ENCODE peak calls at places on chromosomes 5 and 9, in four cellular contexts. B is HepG2, Q is K562, A is A549. J is an unnamed sample.

GRCh38 chr5:172641359-172642045 is 439 bp downstream of the NEURL1B start:
- DNase-seq in B (no peak), Q (no peak), A (peak; percentile 23), J (no peak)

GRCh38 chr9:34869390-34869789 is 88.7 kb upstream of the PHF24 start:
- DNase-seq in B (peak; percentile 16), Q (no peak), A (peak; percentile 47), J (peak; percentile 58)

GRCh38 chr9:20621553-20622329 is 558 bp downstream of the MLLT3 start:
- DNase-seq in B (peak; percentile 20), Q (no peak), A (peak; percentile 86), J (peak; percentile 90)

GRCh38 chr5:135073771-135074345 is 39.8 kb upstream of the PITX1 start:
- DNase-seq in B (no peak), Q (no peak), A (no peak), J (no peak)

GRCh38 chr9:91422832-91423711 is 560 bp downstream of the NFIL3 start:
- DNase-seq in B (peak; percentile 44), Q (no peak), A (peak; percentile 71), J (peak; percentile 72)

GRCh38 chr5:88304356-88304755 is 35.7 kb upstream of the TMEM161B start:
- DNase-seq in B (no peak), Q (no peak), A (no peak), J (no peak)

GRCh38 chr5:53105611-53106300 is 3.8 kb downstream of the MOCS2 start:
- DNase-seq in B (no peak), Q (no peak), A (no peak), J (no peak)

GRCh38 chr5:113776168-113776567 is 262.7 kb downstream of the YTHDC2 start:
- DNase-seq in B (no peak), Q (no peak), A (no peak), J (no peak)

GRCh38 chr5:2729189-2729588 is 22.3 kb downstream of the IRX2 start:
- DNase-seq in B (no peak), Q (no peak), A (no peak), J (no peak)

GRCh38 chr9:109264865-109265532 is 55.9 kb downstream of the EPB41L4B start:
- DNase-seq in B (no peak), Q (no peak), A (no peak), J (no peak)

GRCh38 chr9:136741885-136742568 is 713 bp downstream of the LCN10 start:
- DNase-seq in B (no peak), Q (no peak), A (no peak), J (no peak)

GRCh38 chr5:141785667-141786066 is 92.5 kb downstream of the PCDH1 start:
- DNase-seq in B (no peak), Q (no peak), A (no peak), J (no peak)

GRCh38 chr5:101561018-101561417 is 657.9 kb upstream of the ST8SIA4 start:
- DNase-seq in B (no peak), Q (no peak), A (no peak), J (no peak)

GRCh38 chr9:92640398-92641091 is 29.4 kb downstream of the IPPK start:
- DNase-seq in B (no peak), Q (no peak), A (no peak), J (no peak)

GRCh38 chr5:122877518-122877917 is 32.1 kb downstream of the SNX24 start:
- DNase-seq in B (no peak), Q (no peak), A (no peak), J (peak; percentile 15)

GRCh38 chr9:128027166-128027539 is 40.0 kb downstream of the NAIF1 start:
- DNase-seq in B (no peak), Q (no peak), A (no peak), J (peak; percentile 52)

GRCh38 chr9:138059196-138059595 is 181.6 kb downstream of the CACNA1B start:
- DNase-seq in B (no peak), Q (no peak), A (no peak), J (no peak)

GRCh38 chr9:682633-683508 is 158.6 kb upstream of the DMRT1 start:
- DNase-seq in B (peak; percentile 99), Q (no peak), A (peak; percentile 49), J (no peak)

GRCh38 chr5:140293091-140293996 is 9.6 kb downstream of the PFDN1 start:
- DNase-seq in B (peak; percentile 65), Q (no peak), A (no peak), J (peak; percentile 27)

GRCh38 chr5:142472306-142472951 is 147.6 kb upstream of the SPRY4 start:
- DNase-seq in B (peak; percentile 66), Q (peak; percentile 49), A (peak; percentile 74), J (peak; percentile 73)

GRCh38 chr5:119220576-119221197 is 135.1 kb upstream of the TNFAIP8 start:
- DNase-seq in B (no peak), Q (no peak), A (no peak), J (no peak)

GRCh38 chr5:16057277-16057676 is 122.3 kb downstream of the MARCHF11 start:
- DNase-seq in B (no peak), Q (no peak), A (no peak), J (no peak)

GRCh38 chr9:93184439-93185221 is 691 bp downstream of the WNK2 start:
- DNase-seq in B (no peak), Q (no peak), A (no peak), J (no peak)

GRCh38 chr5:113153512-113154097 is 177.0 kb downstream of the DCP2 start:
- DNase-seq in B (no peak), Q (no peak), A (no peak), J (no peak)

GRCh38 chr5:27308151-27308550 is 269.8 kb upstream of the CDH9 start:
- DNase-seq in B (no peak), Q (no peak), A (no peak), J (no peak)

GRCh38 chr9:128705051-128705965 is 3.0 kb downstream of the PKN3 start:
- DNase-seq in B (no peak), Q (no peak), A (no peak), J (no peak)

GRCh38 chr9:12681620-12682019 is 11.6 kb upstream of the TYRP1 start:
- DNase-seq in B (no peak), Q (no peak), A (peak; percentile 12), J (no peak)

GRCh38 chr5:174093132-174093531 is 47.6 kb downstream of the NSG2 start:
- DNase-seq in B (no peak), Q (no peak), A (no peak), J (no peak)

GRCh38 chr5:89307972-89308371 is 425.0 kb upstream of the MEF2C start:
- DNase-seq in B (no peak), Q (no peak), A (no peak), J (no peak)
- TF ChIP-seq MYC in B (no peak), Q (no peak), A (no peak), J (no peak)

DNA sequence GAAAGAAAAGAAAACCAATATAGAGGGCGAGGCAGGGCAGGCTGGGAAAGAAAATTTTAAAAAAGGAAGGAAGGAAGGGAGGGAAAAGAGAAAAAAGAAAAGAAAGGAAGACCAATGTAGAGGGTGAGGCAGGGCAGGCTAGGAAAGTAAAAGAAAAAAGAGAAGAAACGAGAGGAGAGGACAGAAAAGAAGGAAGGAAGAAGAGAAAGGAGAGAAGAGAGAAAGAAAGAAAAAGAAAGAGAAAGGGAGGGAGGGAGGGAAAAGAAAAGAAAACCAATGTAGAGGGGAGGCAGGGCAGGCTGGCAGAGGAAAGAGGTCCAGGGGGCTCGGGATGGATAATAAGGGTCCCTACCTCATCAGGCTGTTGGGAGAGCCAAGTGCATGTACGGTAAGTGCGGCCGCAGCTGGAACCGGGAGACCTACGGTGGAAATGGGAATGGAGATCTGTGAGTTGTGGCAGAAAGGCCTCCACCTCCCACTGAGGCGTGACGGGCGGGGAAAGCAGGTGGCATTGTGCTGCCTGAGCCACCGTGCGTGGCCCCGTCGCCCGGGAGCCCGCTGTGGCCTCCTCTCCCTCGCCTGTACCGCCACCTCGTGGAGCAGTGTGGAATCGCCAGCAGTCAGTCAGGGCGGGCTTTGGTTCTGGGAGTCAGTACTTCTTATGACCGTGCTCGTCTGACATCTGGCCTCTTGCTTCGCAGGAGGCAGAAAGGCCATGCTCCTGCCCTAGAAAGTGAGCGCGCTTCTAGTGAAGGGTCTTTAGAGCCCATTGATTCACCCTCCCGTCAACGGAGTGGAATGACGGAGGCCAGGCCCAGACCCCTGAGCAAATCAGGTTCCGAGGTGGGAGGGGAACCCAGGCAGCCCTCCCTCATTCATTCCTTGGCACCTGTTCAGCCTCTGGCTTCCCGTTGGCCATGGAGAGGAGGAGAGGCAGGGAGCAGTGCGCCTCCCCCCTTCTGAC is 10.4 kb upstream of the NHP2 start:
- DNase-seq in B (peak; percentile 58), Q (peak; percentile 90), A (peak; percentile 77), J (peak; percentile 80)
- H3K4me3 ChIP-seq in B (no peak overlapping the region), Q (no peak overlapping the region), A (peak overlapping the region; percentile 15), J (no peak overlapping the region)

GRCh38 chr9:111891910-111892499 is 4.6 kb upstream of the UGCG start:
- DNase-seq in B (peak; percentile 16), Q (peak; percentile 37), A (peak; percentile 52), J (no peak)
- TF ChIP-seq MYC in B (no peak), Q (no peak), A (no peak), J (no peak)

GRCh38 chr5:77852514-77853352 is 76.6 kb upstream of the TBCA start:
- DNase-seq in B (no peak), Q (no peak), A (peak; percentile 65), J (peak; percentile 71)

GRCh38 chr5:77855369-77855768 is 79.2 kb upstream of the TBCA start:
- DNase-seq in B (no peak), Q (no peak), A (no peak), J (no peak)

GRCh38 chr5:77852068-77852513 is 76.0 kb upstream of the TBCA start:
- DNase-seq in B (no peak), Q (no peak), A (no peak), J (no peak)

GRCh38 chr5:77851229-77852067 is 75.3 kb upstream of the TBCA start:
- DNase-seq in B (no peak), Q (no peak), A (no peak), J (no peak)

DNA sequence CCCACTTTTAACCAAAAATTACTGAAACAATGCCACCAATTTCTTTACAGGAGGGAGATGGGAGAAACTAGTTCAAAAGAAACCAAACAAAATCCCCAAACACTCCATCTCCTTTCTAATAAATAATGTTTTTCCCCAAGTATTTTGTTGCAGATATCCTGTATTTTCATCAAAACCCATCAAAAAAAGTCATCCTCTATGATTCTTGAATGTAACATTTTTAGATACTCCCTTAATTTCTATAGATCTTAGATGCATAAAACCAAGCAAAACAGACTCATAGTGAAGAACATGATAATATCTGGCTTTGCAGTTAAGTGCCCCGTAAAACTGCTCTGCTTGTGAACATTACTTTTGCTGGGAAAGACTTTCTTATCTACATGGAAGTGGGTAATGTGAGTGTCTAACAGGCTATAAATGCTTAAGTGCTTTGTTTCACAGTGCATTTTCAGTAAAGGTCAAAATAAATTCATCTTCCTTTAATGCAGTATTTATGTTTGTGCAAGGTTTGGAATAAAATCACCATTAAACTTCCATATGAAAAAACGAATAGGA is 77.3 kb upstream of the TBCA start:
- DNase-seq in B (no peak), Q (no peak), A (no peak), J (no peak)
- H3K4me3 ChIP-seq in B (no peak overlapping the region), Q (no peak overlapping the region), A (no peak overlapping the region), J (no peak overlapping the region)

DNA sequence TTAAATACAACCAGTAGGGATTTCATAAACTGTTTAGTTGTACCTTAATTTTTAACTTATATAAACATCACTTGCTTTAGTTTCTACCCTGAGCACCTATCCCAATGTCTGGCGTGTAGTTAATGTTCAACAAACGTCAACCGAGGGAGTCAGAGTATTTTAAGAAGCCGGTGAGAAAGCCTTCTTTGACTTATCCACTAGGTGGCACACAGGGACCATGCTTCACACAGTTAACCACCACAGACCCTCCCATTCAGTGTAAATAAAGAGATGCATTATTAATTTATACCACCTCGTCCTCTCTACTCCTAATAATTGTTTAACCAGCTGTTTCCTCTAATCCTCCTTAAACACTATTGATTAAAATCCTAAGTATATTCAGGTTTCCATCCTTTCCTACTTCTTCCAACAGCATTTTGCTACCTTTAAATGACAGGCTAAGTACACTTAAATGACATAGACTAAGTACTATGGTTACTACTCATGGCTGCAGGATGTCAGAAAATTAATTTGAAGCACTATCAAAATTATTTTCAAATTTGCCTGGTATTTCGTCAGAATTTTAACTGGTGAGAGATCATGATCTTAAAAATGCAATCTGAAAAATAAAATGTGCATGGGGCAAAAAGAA is 2.3 kb downstream of the HAPLN1 start:
- DNase-seq in B (peak; percentile 70), Q (peak; percentile 43), A (peak; percentile 72), J (peak; percentile 65)
- TF ChIP-seq MYC in B (no peak), Q (no peak), A (no peak), J (no peak)